ENCODE peak calls at places on chromosome 21, in ten cellular contexts. N is effector memory CD4-positive, alpha-beta T cell; Y is A549; X is mammary epithelial cell; P is right lobe of liver; S is pancreas; A is K562; R is GM23338; K is fibroblast of lung; Q is prostate gland. B is an unnamed sample.

GRCh38 chr21:37765501-37765900 is 150.8 kb downstream of the KCNJ6 start:
- DNase-seq in N (no peak), Y (no peak), X (peak; percentile 72), P (no peak), S (no peak), A (no peak), R (no peak), K (no peak), Q (no peak), B (no peak)

GRCh38 chr21:37509802-37510393 is 143.3 kb downstream of the DYRK1A start:
- DNase-seq in N (no peak), Y (no peak), X (no peak), P (no peak), S (no peak), A (no peak), R (no peak), K (peak; percentile 56), Q (no peak), B (no peak)

GRCh38 chr21:37449302-37449937 is 82.8 kb downstream of the DYRK1A start:
- DNase-seq in N (no peak), Y (no peak), X (no peak), P (no peak), S (no peak), A (no peak), R (no peak), K (no peak), Q (no peak), B (no peak)

GRCh38 chr21:14977814-14978213 is 87.0 kb downstream of the NRIP1 start:
- DNase-seq in N (no peak), Y (no peak), X (no peak), P (no peak), S (no peak), A (peak; percentile 9), R (no peak), K (no peak), Q (no peak), B (no peak)

GRCh38 chr21:39696196-39696595 is 48.8 kb upstream of the IGSF5 start:
- DNase-seq in N (no peak), Y (no peak), X (no peak), P (no peak), S (no peak), A (no peak), R (no peak), K (no peak), Q (no peak), B (no peak)

GRCh38 chr21:33261635-33262034 is 4.5 kb upstream of the IL10RB start:
- DNase-seq in N (no peak), Y (no peak), X (no peak), P (no peak), S (peak; percentile 37), A (no peak), R (no peak), K (peak; percentile 67), Q (no peak), B (no peak)

GRCh38 chr21:34884346-34884929 is 164.7 kb downstream of the RUNX1 start:
- DNase-seq in N (no peak), Y (no peak), X (no peak), P (no peak), S (no peak), A (no peak), R (no peak), K (no peak), Q (no peak), B (no peak)

GRCh38 chr21:33244082-33244780 is 14.5 kb downstream of the IFNAR2 start:
- DNase-seq in N (no peak), Y (no peak), X (no peak), P (no peak), S (no peak), A (no peak), R (no peak), K (peak; percentile 79), Q (no peak), B (no peak)

GRCh38 chr21:33816148-33816547 is 99.5 kb downstream of the ATP5PO start:
- DNase-seq in N (no peak), Y (no peak), X (no peak), P (no peak), S (no peak), A (no peak), R (no peak), K (no peak), Q (no peak), B (no peak)

GRCh38 chr21:43754948-43755781 is 20.9 kb downstream of the CSTB start:
- DNase-seq in N (no peak), Y (no peak), X (no peak), P (no peak), S (peak; percentile 53), A (no peak), R (no peak), K (no peak), Q (no peak), B (no peak)

GRCh38 chr21:43750339-43751033 is 25.6 kb downstream of the CSTB start:
- DNase-seq in N (no peak), Y (no peak), X (no peak), P (no peak), S (no peak), A (no peak), R (no peak), K (no peak), Q (no peak), B (no peak)

GRCh38 chr21:43751955-43752591 is 24.0 kb downstream of the CSTB start:
- DNase-seq in N (no peak), Y (no peak), X (no peak), P (no peak), S (no peak), A (no peak), R (no peak), K (no peak), Q (no peak), B (no peak)

GRCh38 chr21:43753439-43753799 is 22.7 kb downstream of the CSTB start:
- DNase-seq in N (no peak), Y (no peak), X (no peak), P (no peak), S (no peak), A (no peak), R (no peak), K (no peak), Q (no peak), B (no peak)

GRCh38 chr21:43752758-43753438 is 23.2 kb downstream of the CSTB start:
- DNase-seq in N (no peak), Y (no peak), X (no peak), P (no peak), S (no peak), A (no peak), R (no peak), K (no peak), Q (no peak), B (no peak)
- H3K4me3 ChIP-seq in N (no peak overlapping the region), Y (no peak overlapping the region), X (no peak overlapping the region), P (no peak overlapping the region), S (no peak overlapping the region), A (no peak overlapping the region), R (no peak overlapping the region), K (no peak overlapping the region), Q (no peak overlapping the region), B (no peak overlapping the region)

DNA sequence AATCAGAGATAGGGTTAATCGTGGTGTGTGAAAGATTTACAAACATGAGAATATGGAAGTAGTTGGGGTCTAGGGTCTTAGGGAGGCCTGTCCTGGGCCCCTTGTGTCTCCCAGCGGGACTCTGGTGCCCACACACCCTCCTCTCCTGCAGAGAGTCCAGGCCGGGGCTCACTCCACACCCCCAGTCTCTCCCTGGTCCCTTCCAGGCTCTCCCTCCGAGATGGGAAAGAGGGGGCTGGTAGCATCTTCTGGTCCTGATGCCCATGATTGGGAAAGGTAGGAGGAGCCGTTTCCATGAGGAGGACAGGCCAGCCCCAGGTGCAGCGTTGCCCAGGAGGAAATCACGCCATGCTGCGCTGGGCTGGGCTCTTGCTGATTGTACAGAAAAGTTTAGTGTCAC is 26.6 kb downstream of the PCNT start:
- DNase-seq in N (no peak), Y (no peak), X (no peak), P (no peak), S (no peak), A (no peak), R (no peak), K (no peak), Q (no peak), B (no peak)
- H3K4me1 ChIP-seq in N (no peaks in the 10 kb centered on the region), Y (no peaks in the 10 kb centered on the region), X (no peaks in the 10 kb centered on the region), P (no peaks in the 10 kb centered on the region), S (no peaks in the 10 kb centered on the region), A (no peaks in the 10 kb centered on the region), R (no peaks in the 10 kb centered on the region), K (no peaks in the 10 kb centered on the region), Q (no peaks in the 10 kb centered on the region), B (no peaks in the 10 kb centered on the region)

GRCh38 chr21:31176725-31177124 is 138.4 kb upstream of the KRTAP19-8 start:
- DNase-seq in N (no peak), Y (no peak), X (no peak), P (no peak), S (no peak), A (no peak), R (no peak), K (peak; percentile 64), Q (no peak), B (no peak)
- H3K4me3 ChIP-seq in N (no peak overlapping the region), Y (no peak overlapping the region), X (no peak overlapping the region), P (no peak overlapping the region), S (no peak overlapping the region), A (no peak overlapping the region), R (no peak overlapping the region), K (no peak overlapping the region), Q (no peak overlapping the region), B (no peak overlapping the region)

GRCh38 chr21:42749226-42749625 is 95.8 kb downstream of the PDE9A start:
- DNase-seq in N (no peak), Y (no peak), X (no peak), P (no peak), S (no peak), A (no peak), R (no peak), K (no peak), Q (no peak), B (no peak)
- H3K4me1 ChIP-seq in N (peaks cover 24% of the 10 kb centered on the region), Y (no peaks in the 10 kb centered on the region), X (no peaks in the 10 kb centered on the region), P (no peaks in the 10 kb centered on the region), S (peaks cover 8% of the 10 kb centered on the region), A (no peaks in the 10 kb centered on the region), R (no peaks in the 10 kb centered on the region), K (no peaks in the 10 kb centered on the region), Q (no peaks in the 10 kb centered on the region), B (no peaks in the 10 kb centered on the region)

GRCh38 chr21:26047279-26047967 is 123.1 kb downstream of the APP start:
- DNase-seq in N (no peak), Y (no peak), X (no peak), P (no peak), S (peak; percentile 44), A (no peak), R (no peak), K (no peak), Q (peak; percentile 25), B (peak; percentile 61)
- H3K4me3 ChIP-seq in N (no peak overlapping the region), Y (no peak overlapping the region), X (no peak overlapping the region), P (no peak overlapping the region), S (no peak overlapping the region), A (no peak overlapping the region), R (no peak overlapping the region), K (no peak overlapping the region), Q (no peak overlapping the region), B (no peak overlapping the region)

DNA sequence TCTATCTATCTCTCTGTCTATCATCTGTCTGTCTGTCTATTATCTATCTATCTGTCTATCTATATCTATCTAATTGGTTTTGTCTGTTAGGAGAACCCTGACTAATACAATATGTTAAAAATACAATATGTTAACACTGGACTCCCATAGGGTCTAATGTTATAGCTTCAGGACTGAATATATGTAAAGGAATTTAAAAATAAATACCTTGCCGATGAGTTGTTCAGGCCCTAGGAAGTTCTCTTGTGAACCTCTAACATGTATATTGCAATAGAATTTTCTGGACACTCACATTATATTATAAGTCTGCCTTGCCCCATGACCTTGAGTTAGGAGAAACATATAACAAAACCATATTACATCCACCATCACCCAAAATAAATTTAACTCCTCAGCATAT is 900.6 kb downstream of the NCAM2 start:
- DNase-seq in N (no peak), Y (no peak), X (no peak), P (no peak), S (no peak), A (no peak), R (no peak), K (no peak), Q (no peak), B (no peak)
- H3K4me1 ChIP-seq in N (no peaks in the 10 kb centered on the region), Y (no peaks in the 10 kb centered on the region), X (no peaks in the 10 kb centered on the region), P (no peaks in the 10 kb centered on the region), S (no peaks in the 10 kb centered on the region), A (no peaks in the 10 kb centered on the region), R (no peaks in the 10 kb centered on the region), K (no peaks in the 10 kb centered on the region), Q (no peaks in the 10 kb centered on the region), B (no peaks in the 10 kb centered on the region)

B was measured in breast epithelium.